ENCODE peak calls at places on chromosomes 5 and 9, in four cellular contexts. R is head of caudate nucleus, Y is HFFc6, P is KG1. X is an unnamed sample.

GRCh38 chr9:118954822-118955221 is 414.4 kb downstream of the BRINP1 start:
- DNase-seq in P (no peak), Y (no peak), R (no peak), X (no peak)

GRCh38 chr5:74643160-74643562 is 2.6 kb upstream of the ENC1 start:
- DNase-seq in Y (peak), R (no peak), P (no peak), X (peak)

GRCh38 chr5:94432499-94432898 is 185.9 kb downstream of the KIAA0825 start:
- DNase-seq in P (no peak), R (no peak), Y (peak), X (no peak)

GRCh38 chr9:35951736-35952135 is 6.2 kb downstream of the OR2S2 start:
- DNase-seq in Y (peak), P (no peak), R (no peak), X (peak)

GRCh38 chr9:120214331-120214730 is 365.6 kb downstream of the CDK5RAP2 start:
- DNase-seq in R (no peak), Y (no peak), P (no peak), X (no peak)

GRCh38 chr9:125484632-125485282 is 222.3 kb downstream of the MAPKAP1 start:
- DNase-seq in P (no peak), R (no peak), Y (peak), X (no peak)

GRCh38 chr5:176611435-176611834 is 1.5 kb upstream of the GPRIN1 start:
- DNase-seq in Y (peak), P (peak), R (no peak), X (peak)

GRCh38 chr9:34653131-34653530 is 1.1 kb downstream of the IL11RA start:
- DNase-seq in R (no peak), Y (no peak), P (no peak), X (no peak)

GRCh38 chr5:89967806-89968444 is 441.6 kb downstream of the CETN3 start:
- DNase-seq in Y (no peak), R (no peak), P (peak), X (no peak)

GRCh38 chr5:57754616-57755015 is 272.0 kb upstream of the ACTBL2 start:
- DNase-seq in Y (no peak), P (no peak), R (no peak), X (no peak)

GRCh38 chr5:58497956-58498942 is 7.0 kb downstream of the GAPT start:
- DNase-seq in Y (peak), P (no peak), R (peak), X (no peak)

GRCh38 chr9:79757906-79758669 is 186.3 kb downstream of the TLE4 start:
- DNase-seq in Y (no peak), R (no peak), P (no peak), X (no peak)

GRCh38 chr5:107012371-107012770 is 658.4 kb downstream of the EFNA5 start:
- DNase-seq in Y (no peak), R (no peak), P (no peak), X (no peak)

GRCh38 chr9:133558191-133559126 is 24.0 kb downstream of the ADAMTSL2 start:
- DNase-seq in P (no peak), Y (peak), R (peak), X (peak)

GRCh38 chr5:134038143-134038542 is 33.4 kb upstream of the VDAC1 start:
- DNase-seq in R (no peak), Y (no peak), P (no peak), X (no peak)

GRCh38 chr9:137807721-137808703 is 69.6 kb upstream of the CACNA1B start:
- DNase-seq in Y (no peak), R (no peak), P (no peak), X (no peak)

GRCh38 chr9:129111143-129111761 is at the start of gene PTPA:
- DNase-seq in Y (peak), P (peak), R (peak), X (peak)

GRCh38 chr5:59863777-59864176 is 29.7 kb downstream of the PDE4D start:
- DNase-seq in Y (peak), R (no peak), P (no peak), X (no peak)

GRCh38 chr5:174903333-174903732 is 179.0 kb downstream of the MSX2 start:
- DNase-seq in P (no peak), R (no peak), Y (no peak), X (no peak)

GRCh38 chr5:176817864-176818377 is 7.6 kb downstream of the UNC5A start:
- DNase-seq in R (no peak), Y (no peak), P (no peak), X (peak)

GRCh38 chr9:81535542-81536241 is 153.7 kb downstream of the TLE1 start:
- DNase-seq in R (no peak), P (no peak), Y (no peak), X (peak)

GRCh38 chr9:110021891-110022290 is 186.1 kb downstream of the C9orf152 start:
- DNase-seq in Y (no peak), P (no peak), R (no peak), X (no peak)

GRCh38 chr5:165673499-165673898 is 2168.1 kb downstream of the MAT2B start:
- DNase-seq in Y (no peak), P (no peak), R (no peak), X (no peak)

GRCh38 chr5:75734913-75735789 is 17.9 kb upstream of the POC5 start:
- DNase-seq in P (no peak), R (peak), Y (peak), X (no peak)

GRCh38 chr9:14455243-14455642 is 141.3 kb upstream of the NFIB start:
- DNase-seq in P (no peak), R (no peak), Y (no peak), X (no peak)

GRCh38 chr9:89991204-89991790 is 386.5 kb downstream of the GADD45G start:
- DNase-seq in R (no peak), P (no peak), Y (no peak), X (no peak)

GRCh38 chr5:176875783-176876505 is 23.2 kb downstream of the HK3 start:
- DNase-seq in R (no peak), Y (no peak), P (no peak), X (no peak)

GRCh38 chr5:136802382-136802781 is 437.0 kb upstream of the TRPC7 start:
- DNase-seq in P (no peak), Y (peak), R (no peak), X (no peak)

X was measured in SJSA1.